ENCODE peak calls at places on chromosomes 6 and 20, in eight cellular contexts. One of them, this sample, is unnamed.

GRCh38 chr6:134247271-134247833 is 70.6 kb downstream of the SGK1 start:
- DNase-seq in T-helper 1 cell: peak
- DNase-seq in mesenchymal stem cell: no peak
- DNase-seq in nucleus accumbens: no peak
- DNase-seq in stimulated activated CD8-positive, alpha-beta memory T cell treated with anti-CD3 and anti-CD28 coated beads, Interleukin-12 subunit alpha, Interleukin-12 subunit beta, amount 100 ng/mL, for 1 hour: peak
- DNase-seq in cardiac muscle cell: no peak
- DNase-seq in omental fat pad: no peak
- DNase-seq in effector memory CD8-positive, alpha-beta T cell: peak
- DNase-seq in this sample: no peak

GRCh38 chr20:47440857-47441773 is 60.6 kb upstream of the NCOA3 start:
- DNase-seq in effector memory CD8-positive, alpha-beta T cell: no peak
- DNase-seq in mesenchymal stem cell: peak
- DNase-seq in T-helper 1 cell: no peak
- DNase-seq in nucleus accumbens: no peak
- DNase-seq in omental fat pad: no peak
- DNase-seq in stimulated activated CD8-positive, alpha-beta memory T cell treated with anti-CD3 and anti-CD28 coated beads, Interleukin-12 subunit alpha, Interleukin-12 subunit beta, amount 100 ng/mL, for 1 hour: no peak
- DNase-seq in cardiac muscle cell: peak
- DNase-seq in this sample: no peak

GRCh38 chr20:35718972-35719635 is 19.9 kb downstream of the ROMO1 start:
- DNase-seq in cardiac muscle cell: no peak
- DNase-seq in stimulated activated CD8-positive, alpha-beta memory T cell treated with anti-CD3 and anti-CD28 coated beads, Interleukin-12 subunit alpha, Interleukin-12 subunit beta, amount 100 ng/mL, for 1 hour: no peak
- DNase-seq in T-helper 1 cell: no peak
- DNase-seq in omental fat pad: no peak
- DNase-seq in mesenchymal stem cell: no peak
- DNase-seq in nucleus accumbens: no peak
- DNase-seq in effector memory CD8-positive, alpha-beta T cell: no peak
- DNase-seq in this sample: no peak

GRCh38 chr6:25659633-25660368 is 7.8 kb downstream of the SCGN start:
- DNase-seq in mesenchymal stem cell: no peak
- DNase-seq in nucleus accumbens: no peak
- DNase-seq in effector memory CD8-positive, alpha-beta T cell: no peak
- DNase-seq in omental fat pad: no peak
- DNase-seq in T-helper 1 cell: no peak
- DNase-seq in stimulated activated CD8-positive, alpha-beta memory T cell treated with anti-CD3 and anti-CD28 coated beads, Interleukin-12 subunit alpha, Interleukin-12 subunit beta, amount 100 ng/mL, for 1 hour: no peak
- DNase-seq in cardiac muscle cell: no peak
- DNase-seq in this sample: no peak

GRCh38 chr20:8373579-8373978 is 241.5 kb downstream of the PLCB1 start:
- DNase-seq in omental fat pad: no peak
- DNase-seq in nucleus accumbens: no peak
- DNase-seq in stimulated activated CD8-positive, alpha-beta memory T cell treated with anti-CD3 and anti-CD28 coated beads, Interleukin-12 subunit alpha, Interleukin-12 subunit beta, amount 100 ng/mL, for 1 hour: no peak
- DNase-seq in cardiac muscle cell: no peak
- DNase-seq in mesenchymal stem cell: no peak
- DNase-seq in T-helper 1 cell: no peak
- DNase-seq in effector memory CD8-positive, alpha-beta T cell: no peak
- DNase-seq in this sample: no peak

GRCh38 chr6:28489366-28490190 is 26.0 kb downstream of the GPX6 start:
- DNase-seq in mesenchymal stem cell: peak
- DNase-seq in stimulated activated CD8-positive, alpha-beta memory T cell treated with anti-CD3 and anti-CD28 coated beads, Interleukin-12 subunit alpha, Interleukin-12 subunit beta, amount 100 ng/mL, for 1 hour: peak
- DNase-seq in T-helper 1 cell: peak
- DNase-seq in nucleus accumbens: peak
- DNase-seq in omental fat pad: no peak
- DNase-seq in effector memory CD8-positive, alpha-beta T cell: no peak
- DNase-seq in cardiac muscle cell: peak
- DNase-seq in this sample: no peak

GRCh38 chr6:84902354-84902928 is 138.0 kb upstream of the TBX18 start:
- DNase-seq in nucleus accumbens: no peak
- DNase-seq in effector memory CD8-positive, alpha-beta T cell: no peak
- DNase-seq in T-helper 1 cell: no peak
- DNase-seq in cardiac muscle cell: no peak
- DNase-seq in mesenchymal stem cell: no peak
- DNase-seq in stimulated activated CD8-positive, alpha-beta memory T cell treated with anti-CD3 and anti-CD28 coated beads, Interleukin-12 subunit alpha, Interleukin-12 subunit beta, amount 100 ng/mL, for 1 hour: no peak
- DNase-seq in omental fat pad: no peak
- DNase-seq in this sample: no peak

GRCh38 chr6:128655978-128656498 is 135.6 kb upstream of the PTPRK start:
- DNase-seq in cardiac muscle cell: peak
- DNase-seq in omental fat pad: no peak
- DNase-seq in mesenchymal stem cell: peak
- DNase-seq in T-helper 1 cell: peak
- DNase-seq in nucleus accumbens: no peak
- DNase-seq in effector memory CD8-positive, alpha-beta T cell: no peak
- DNase-seq in stimulated activated CD8-positive, alpha-beta memory T cell treated with anti-CD3 and anti-CD28 coated beads, Interleukin-12 subunit alpha, Interleukin-12 subunit beta, amount 100 ng/mL, for 1 hour: no peak
- DNase-seq in this sample: no peak

GRCh38 chr20:57409316-57409671 is 18.1 kb downstream of the RBM38 start:
- DNase-seq in T-helper 1 cell: no peak
- DNase-seq in mesenchymal stem cell: no peak
- DNase-seq in omental fat pad: no peak
- DNase-seq in stimulated activated CD8-positive, alpha-beta memory T cell treated with anti-CD3 and anti-CD28 coated beads, Interleukin-12 subunit alpha, Interleukin-12 subunit beta, amount 100 ng/mL, for 1 hour: no peak
- DNase-seq in cardiac muscle cell: no peak
- DNase-seq in effector memory CD8-positive, alpha-beta T cell: no peak
- DNase-seq in nucleus accumbens: no peak
- DNase-seq in this sample: no peak

GRCh38 chr20:21702553-21703467 is 2.7 kb upstream of the PAX1 start:
- DNase-seq in T-helper 1 cell: peak
- DNase-seq in effector memory CD8-positive, alpha-beta T cell: no peak
- DNase-seq in stimulated activated CD8-positive, alpha-beta memory T cell treated with anti-CD3 and anti-CD28 coated beads, Interleukin-12 subunit alpha, Interleukin-12 subunit beta, amount 100 ng/mL, for 1 hour: no peak
- DNase-seq in mesenchymal stem cell: peak
- DNase-seq in omental fat pad: no peak
- DNase-seq in cardiac muscle cell: peak
- DNase-seq in nucleus accumbens: peak
- DNase-seq in this sample: peak

GRCh38 chr6:93992976-93993375 is 573.6 kb upstream of the EPHA7 start:
- DNase-seq in cardiac muscle cell: peak
- DNase-seq in omental fat pad: no peak
- DNase-seq in effector memory CD8-positive, alpha-beta T cell: no peak
- DNase-seq in nucleus accumbens: no peak
- DNase-seq in T-helper 1 cell: no peak
- DNase-seq in stimulated activated CD8-positive, alpha-beta memory T cell treated with anti-CD3 and anti-CD28 coated beads, Interleukin-12 subunit alpha, Interleukin-12 subunit beta, amount 100 ng/mL, for 1 hour: no peak
- DNase-seq in mesenchymal stem cell: peak
- DNase-seq in this sample: no peak

GRCh38 chr20:36314734-36315544 is 8.8 kb downstream of the DLGAP4 start:
- DNase-seq in effector memory CD8-positive, alpha-beta T cell: no peak
- DNase-seq in omental fat pad: no peak
- DNase-seq in cardiac muscle cell: no peak
- DNase-seq in T-helper 1 cell: no peak
- DNase-seq in nucleus accumbens: no peak
- DNase-seq in mesenchymal stem cell: no peak
- DNase-seq in stimulated activated CD8-positive, alpha-beta memory T cell treated with anti-CD3 and anti-CD28 coated beads, Interleukin-12 subunit alpha, Interleukin-12 subunit beta, amount 100 ng/mL, for 1 hour: no peak
- DNase-seq in this sample: peak

This sample was measured in breast epithelium.